ENCODE peak calls at places on chromosomes 3 and 15, in ten cellular contexts. X is stomach, C is GM23338, L is upper lobe of left lung, T is prostate gland, F is HCT116, I is suprapubic skin, R is spleen, G is breast epithelium, J is esophagus muscularis mucosa. B is an unnamed sample.
A peak's percentile ranks its signal among the peaks of the same experiment; 100 is the strongest.

GRCh38 chr15:71323604-71324003 is 208.3 kb downstream of the THSD4 start:
- DNase-seq in F (no peak), G (no peak), X (no peak), J (no peak), I (no peak), L (no peak), C (no peak), R (no peak), T (no peak), B (no peak)

GRCh38 chr15:62999923-63000484 is 42.5 kb upstream of the TPM1 start:
- DNase-seq in C (peak; percentile 20), X (no peak), G (no peak), R (no peak), T (no peak), F (no peak), J (no peak), L (no peak), I (no peak), B (no peak)

GRCh38 chr15:88708256-88709054 is 69.6 kb downstream of the ISG20 start:
- DNase-seq in C (no peak), G (no peak), L (no peak), J (no peak), F (no peak), T (no peak), I (peak; percentile 44), X (no peak), R (no peak), B (no peak)

GRCh38 chr15:31267161-31268107 is 59.2 kb upstream of the KLF13 start:
- DNase-seq in C (no peak), X (peak; percentile 32), F (no peak), J (peak; percentile 78), R (peak; percentile 81), G (peak; percentile 5), T (peak; percentile 1), I (peak; percentile 49), L (no peak), B (peak; percentile 8)

GRCh38 chr15:66943456-66944095 is 121.8 kb upstream of the SMAD3 start:
- DNase-seq in F (no peak), X (peak; percentile 42), R (no peak), I (peak; percentile 58), T (no peak), J (no peak), C (peak; percentile 20), G (no peak), L (no peak), B (peak; percentile 62)

GRCh38 chr3:56547486-56547885 is 9.5 kb upstream of the CCDC66 start:
- DNase-seq in R (no peak), L (no peak), X (no peak), F (peak; percentile 8), G (no peak), C (no peak), I (no peak), T (no peak), J (no peak), B (no peak)

GRCh38 chr3:127612966-127613365 is 14.8 kb downstream of the MCM2 start:
- DNase-seq in G (no peak), C (no peak), J (no peak), X (no peak), F (no peak), T (no peak), I (no peak), R (no peak), L (peak; percentile 74), B (no peak)

GRCh38 chr3:67650084-67650483 is 4.3 kb downstream of the SUCLG2 start:
- DNase-seq in T (no peak), J (no peak), L (no peak), F (no peak), G (no peak), R (no peak), I (no peak), C (no peak), X (peak; percentile 59), B (peak; percentile 29)

GRCh38 chr15:92149469-92149868 is 244.2 kb upstream of the ST8SIA2 start:
- DNase-seq in F (no peak), I (no peak), L (no peak), X (no peak), J (no peak), C (no peak), G (no peak), R (no peak), T (no peak), B (no peak)

GRCh38 chr15:99474041-99474906 is 91.5 kb upstream of the MEF2A start:
- DNase-seq in C (no peak), R (no peak), T (no peak), G (no peak), F (no peak), X (no peak), I (peak; percentile 67), L (peak; percentile 48), J (no peak), B (peak; percentile 32)
- H3K27ac ChIP-seq in C (no peak overlapping the region), R (no peak overlapping the region), T (no peak overlapping the region), G (peak overlapping the region; percentile 7), F (no peak overlapping the region), X (peak overlapping the region; percentile 87), I (peak overlapping the region; percentile 12), L (peak overlapping the region; percentile 56), J (peak overlapping the region; percentile 86), B (no peak overlapping the region)

DNA sequence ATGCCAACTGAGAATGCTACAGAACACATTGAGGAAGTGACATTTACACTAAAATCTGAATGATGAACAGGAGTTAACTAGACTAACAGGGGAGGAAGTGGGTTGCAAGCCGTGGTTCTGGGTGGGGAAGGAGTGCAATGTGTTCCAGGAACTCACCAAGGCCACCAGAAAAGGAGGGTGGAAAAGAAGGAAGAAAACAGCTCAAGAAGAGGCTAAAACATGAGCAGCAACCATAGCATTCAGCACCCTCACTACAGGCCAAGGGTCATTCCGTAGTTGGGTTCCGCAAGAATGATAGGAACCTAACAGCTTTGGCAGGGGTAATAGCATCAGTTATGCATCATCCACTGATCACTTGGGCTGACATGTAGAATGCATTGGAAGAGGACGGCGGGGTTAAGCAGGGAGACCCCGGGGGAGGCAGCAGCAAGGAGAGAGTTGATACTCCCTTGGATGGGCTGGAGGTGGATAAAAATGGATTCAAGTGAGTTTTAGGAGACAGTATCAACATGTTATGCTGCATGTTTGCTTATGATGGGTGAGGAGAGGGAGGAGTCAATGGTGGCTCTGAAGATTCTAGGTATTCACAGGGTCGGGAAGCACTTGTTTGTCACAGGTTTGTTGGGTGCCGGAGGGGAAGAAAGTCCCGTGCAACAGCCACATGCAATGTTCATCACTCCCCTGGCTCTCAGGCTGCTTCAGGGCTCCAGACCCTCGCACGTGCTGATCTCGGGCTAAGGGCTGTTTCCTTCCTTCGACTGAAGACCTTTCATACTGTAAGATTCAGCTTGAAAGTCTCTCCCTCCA is 53.2 kb downstream of the LIPC start:
- DNase-seq in L (peak; percentile 65), X (no peak), C (no peak), J (no peak), F (no peak), T (no peak), R (no peak), G (no peak), I (no peak), B (peak; percentile 22)
- TF ChIP-seq POLR2AphosphoS5 in L (peak; percentile 24), X (no peak), C (no peak), J (no peak), F (no peak), T (no peak), R (no peak), G (no peak), I (no peak), B (no peak)

DNA sequence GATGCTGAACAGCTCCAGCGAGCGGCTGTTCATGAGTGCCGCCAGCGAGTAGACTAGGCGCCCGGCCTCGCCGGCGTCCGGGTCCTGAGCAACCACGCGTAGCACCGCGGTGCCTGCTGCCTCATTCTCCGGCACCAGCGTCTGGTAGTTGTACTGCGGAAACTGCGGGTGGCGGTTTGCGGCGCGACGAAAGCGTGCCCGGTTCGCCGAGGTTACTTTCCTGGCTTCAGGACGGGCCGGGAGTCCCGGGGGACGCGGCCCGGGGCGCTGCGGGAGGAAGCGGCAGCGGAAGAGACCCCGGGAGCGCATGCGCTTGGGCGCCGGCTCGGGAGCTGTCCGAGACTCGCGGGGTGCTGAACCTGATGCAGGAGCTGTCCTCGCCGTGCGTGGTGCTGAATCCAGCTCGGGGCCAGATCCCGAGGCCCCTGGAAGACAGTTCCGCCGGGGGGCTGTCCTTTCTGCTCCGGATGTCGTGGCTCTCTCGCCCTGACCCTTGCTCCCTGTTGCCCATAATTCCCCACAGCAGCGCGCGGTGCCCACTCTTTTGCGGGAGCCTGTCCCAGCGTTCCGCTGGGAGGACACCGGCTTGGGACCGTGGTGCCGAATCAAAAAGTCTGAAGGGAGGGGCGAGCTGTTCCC is 1.1 kb downstream of the CELSR3 start:
- DNase-seq in T (peak; percentile 48), L (peak; percentile 66), X (peak; percentile 74), F (no peak), G (no peak), I (no peak), R (peak; percentile 91), J (no peak), C (peak; percentile 81), B (peak; percentile 69)
- H3K27me3 ChIP-seq in T (no peaks in the 10 kb centered on the region), L (no peaks in the 10 kb centered on the region), X (peaks cover 67% of the 10 kb centered on the region), F (no peaks in the 10 kb centered on the region), G (peaks cover 8% of the 10 kb centered on the region), I (peaks cover 47% of the 10 kb centered on the region), R (no peaks in the 10 kb centered on the region), J (peaks cover 67% of the 10 kb centered on the region), C (no peaks in the 10 kb centered on the region), B (peaks cover 28% of the 10 kb centered on the region)

GRCh38 chr15:57284535-57284934 is 91.8 kb upstream of the CGNL1 start:
- DNase-seq in L (no peak), R (no peak), X (no peak), C (no peak), I (no peak), F (no peak), T (no peak), J (no peak), G (no peak), B (no peak)

GRCh38 chr15:57285386-57285785 is 90.9 kb upstream of the CGNL1 start:
- DNase-seq in G (no peak), C (no peak), J (no peak), L (no peak), T (no peak), I (no peak), F (no peak), X (no peak), R (no peak), B (no peak)

GRCh38 chr15:57281357-57281756 is 94.9 kb upstream of the CGNL1 start:
- DNase-seq in X (no peak), I (no peak), J (no peak), T (no peak), G (no peak), F (no peak), L (no peak), R (peak; percentile 84), C (peak; percentile 52), B (no peak)

GRCh38 chr15:57286446-57287127 is 89.7 kb upstream of the CGNL1 start:
- DNase-seq in F (no peak), C (peak; percentile 69), T (no peak), I (no peak), G (no peak), R (no peak), L (no peak), X (no peak), J (no peak), B (no peak)

DNA sequence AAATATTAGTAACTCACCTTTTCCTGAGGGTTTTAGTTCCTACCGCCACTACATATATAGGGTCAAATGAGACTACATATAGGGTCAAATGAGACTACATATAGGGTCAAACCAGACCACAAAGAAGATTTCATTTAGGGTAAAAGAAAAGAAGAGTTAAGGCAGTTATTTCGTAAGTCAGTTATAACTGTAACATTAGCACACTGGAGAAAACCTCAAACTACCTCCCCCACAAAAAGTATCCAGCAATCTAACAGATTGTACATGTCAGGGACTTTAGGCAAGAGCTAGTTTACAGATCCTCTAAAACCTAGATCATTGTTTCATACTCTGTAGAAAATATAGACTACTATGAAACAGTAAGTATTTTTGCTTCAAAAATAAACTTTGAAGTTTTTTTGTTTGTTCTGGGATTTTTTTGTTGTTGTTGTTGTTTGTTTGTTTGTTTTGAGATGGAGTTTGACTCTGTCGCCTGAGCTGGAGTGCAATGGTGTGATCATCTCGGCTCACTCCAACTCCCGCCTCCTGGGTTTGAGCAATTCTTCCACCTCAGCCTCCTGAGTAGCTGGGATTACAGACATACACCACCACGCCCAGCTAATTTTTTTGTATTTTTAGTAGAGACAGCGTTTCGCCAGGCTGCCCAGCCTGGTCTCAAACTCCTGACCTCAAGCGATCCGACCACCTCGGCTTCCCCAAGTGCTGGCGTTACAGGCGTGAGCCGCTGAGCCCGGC is 92.4 kb upstream of the CGNL1 start:
- DNase-seq in T (no peak), I (no peak), F (no peak), R (no peak), J (no peak), X (no peak), C (no peak), L (no peak), G (no peak), B (no peak)
- H3K27ac ChIP-seq in T (no peak overlapping the region), I (no peak overlapping the region), F (no peak overlapping the region), R (peak overlapping the region; percentile 58), J (no peak overlapping the region), X (no peak overlapping the region), C (peak overlapping the region; percentile 24), L (no peak overlapping the region), G (no peak overlapping the region), B (peak overlapping the region; percentile 27)

B was measured in transverse colon.